ENCODE peak calls at places on chromosomes 6 and 20, in seven cellular contexts. E, X, R, V, Z, P and W are unnamed samples. For H3K9me3, the result is how much of the 10 kb centered on the place peaks cover.

GRCh38 chr20:45945678-45946148 is 11.2 kb downstream of the PCIF1 start:
- DNase-seq in E (no peak), X (no peak), R (no peak), V (peak), Z (peak), P (no peak), W (no peak)

GRCh38 chr6:167855825-167856425 is 29.2 kb downstream of the AFDN start:
- DNase-seq in E (no peak), X (peak), R (no peak), V (peak), Z (no peak), P (no peak), W (no peak)

GRCh38 chr6:88870728-88871330 is 92.6 kb downstream of the RNGTT start:
- DNase-seq in E (no peak), X (peak), R (peak), V (peak), Z (no peak), P (no peak), W (peak)

GRCh38 chr6:158737710-158738615 is 81.2 kb downstream of the EZR start:
- DNase-seq in E (no peak), X (peak), R (no peak), V (peak), Z (no peak), P (peak), W (no peak)

GRCh38 chr6:149961728-149962425 is 1.9 kb upstream of the ULBP1 start:
- DNase-seq in E (peak), X (peak), R (no peak), V (no peak), Z (no peak), P (no peak), W (no peak)

GRCh38 chr20:38883081-38883980 is 42.9 kb upstream of the FAM83D start:
- DNase-seq in E (no peak), X (no peak), R (no peak), V (peak), Z (peak), P (peak), W (no peak)

GRCh38 chr20:50788045-50788867 is 6.6 kb upstream of the BCAS4 start:
- DNase-seq in E (no peak), X (peak), R (peak), V (peak), Z (peak), P (no peak), W (no peak)

GRCh38 chr6:74752303-74752702 is 453.6 kb downstream of the COL12A1 start:
- DNase-seq in E (no peak), X (no peak), R (no peak), V (no peak), Z (no peak), P (no peak), W (peak)

GRCh38 chr20:64188071-64188470 is 23.8 kb downstream of the MYT1 start:
- DNase-seq in E (no peak), X (no peak), R (no peak), V (no peak), Z (no peak), P (no peak), W (no peak)

GRCh38 chr6:72418495-72418894 is 203.4 kb upstream of the KCNQ5 start:
- DNase-seq in E (no peak), X (no peak), R (no peak), V (peak), Z (no peak), P (no peak), W (no peak)

GRCh38 chr6:20572288-20572687 is 38.0 kb downstream of the CDKAL1 start:
- DNase-seq in E (no peak), X (no peak), R (no peak), V (no peak), Z (no peak), P (no peak), W (no peak)

GRCh38 chr6:52839124-52840055 is 1.2 kb downstream of the GSTA5 start:
- DNase-seq in E (no peak), X (peak), R (peak), V (peak), Z (no peak), P (peak), W (peak)

GRCh38 chr20:44810391-44811149 is at the start of gene RIMS4:
- DNase-seq in E (no peak), X (peak), R (no peak), V (no peak), Z (no peak), P (no peak), W (peak)

GRCh38 chr6:170111816-170112582 is 178.9 kb downstream of the DLL1 start:
- DNase-seq in E (peak), X (no peak), R (no peak), V (no peak), Z (peak), P (peak), W (no peak)

GRCh38 chr6:17281100-17281496 is at the start of gene RBM24:
- DNase-seq in E (no peak), X (no peak), R (peak), V (peak), Z (no peak), P (peak), W (peak)

GRCh38 chr6:62102387-62102786 is 183.6 kb downstream of the KHDRBS2 start:
- DNase-seq in E (no peak), X (no peak), R (no peak), V (no peak), Z (no peak), P (no peak), W (no peak)

GRCh38 chr6:23170044-23170443 is 600.7 kb downstream of the HDGFL1 start:
- DNase-seq in E (no peak), X (no peak), R (no peak), V (no peak), Z (no peak), P (no peak), W (no peak)

GRCh38 chr20:34815636-34816035 is 9.8 kb downstream of the NCOA6 start:
- DNase-seq in E (no peak), X (no peak), R (no peak), V (peak), Z (no peak), P (no peak), W (no peak)

GRCh38 chr6:44298055-44298803 is 14.9 kb downstream of the AARS2 start:
- DNase-seq in E (no peak), X (no peak), R (no peak), V (no peak), Z (peak), P (no peak), W (no peak)

GRCh38 chr6:143141442-143141841 is 80.8 kb downstream of the AIG1 start:
- DNase-seq in E (no peak), X (no peak), R (no peak), V (no peak), Z (no peak), P (no peak), W (no peak)

GRCh38 chr20:17882834-17883591 is 85.6 kb downstream of the SNX5 start:
- DNase-seq in E (no peak), X (no peak), R (no peak), V (no peak), Z (no peak), P (no peak), W (no peak)

GRCh38 chr6:145087034-145087433 is 648.3 kb downstream of the EPM2A start:
- DNase-seq in E (no peak), X (no peak), R (no peak), V (peak), Z (no peak), P (no peak), W (no peak)

GRCh38 chr6:32151131-32151884 is 431 bp downstream of the PRRT1 start:
- DNase-seq in E (no peak), X (no peak), R (no peak), V (no peak), Z (no peak), P (peak), W (no peak)

GRCh38 chr6:89239338-89239737 is 22.2 kb upstream of the GABRR1 start:
- DNase-seq in E (no peak), X (no peak), R (no peak), V (no peak), Z (no peak), P (no peak), W (no peak)

GRCh38 chr20:36181934-36182603 is 27.5 kb downstream of the EPB41L1 start:
- DNase-seq in E (no peak), X (no peak), R (no peak), V (peak), Z (no peak), P (no peak), W (no peak)

GRCh38 chr20:13148961-13149360 is 72.1 kb upstream of the ISM1 start:
- DNase-seq in E (no peak), X (no peak), R (no peak), V (no peak), Z (no peak), P (no peak), W (no peak)

GRCh38 chr20:23226612-23227265 is 123.9 kb upstream of the NXT1 start:
- DNase-seq in E (no peak), X (no peak), R (no peak), V (peak), Z (no peak), P (no peak), W (no peak)

GRCh38 chr6:38583523-38583922 is 56.2 kb downstream of the BTBD9 start:
- DNase-seq in E (no peak), X (no peak), R (no peak), V (no peak), Z (no peak), P (no peak), W (no peak)

GRCh38 chr6:122947355-122947754 is 48.7 kb upstream of the CLVS2 start:
- DNase-seq in E (no peak), X (peak), R (no peak), V (no peak), Z (no peak), P (no peak), W (no peak)

GRCh38 chr6:99353126-99353525 is 3.7 kb upstream of the FAXC start:
- DNase-seq in E (no peak), X (no peak), R (no peak), V (peak), Z (no peak), P (no peak), W (no peak)

GRCh38 chr20:31596831-31597482 is 8.1 kb upstream of the ID1 start:
- DNase-seq in E (no peak), X (no peak), R (no peak), V (no peak), Z (no peak), P (no peak), W (no peak)

GRCh38 chr6:45650527-45651135 is 272.9 kb upstream of the SUPT3H start:
- DNase-seq in E (no peak), X (peak), R (no peak), V (peak), Z (no peak), P (no peak), W (peak)

GRCh38 chr6:100296810-100297544 is 167.7 kb downstream of the SIM1 start:
- DNase-seq in E (no peak), X (peak), R (no peak), V (peak), Z (no peak), P (no peak), W (no peak)

GRCh38 chr6:47603995-47604394 is 94.4 kb upstream of the ADGRF4 start:
- DNase-seq in E (no peak), X (no peak), R (no peak), V (no peak), Z (no peak), P (no peak), W (no peak)

GRCh38 chr6:106084106-106084963 is 1.8 kb upstream of the PRDM1 start:
- DNase-seq in E (no peak), X (peak), R (peak), V (peak), Z (no peak), P (no peak), W (peak)

GRCh38 chr6:136323431-136324112 is 33.9 kb upstream of the BCLAF1 start:
- DNase-seq in E (no peak), X (no peak), R (no peak), V (no peak), Z (no peak), P (no peak), W (no peak)

GRCh38 chr20:38129893-38130609 is 35.0 kb downstream of the TGM2 start:
- DNase-seq in E (no peak), X (no peak), R (no peak), V (no peak), Z (peak), P (no peak), W (no peak)

GRCh38 chr6:63598001-63598250 is 25.6 kb downstream of the LOC128125822 start:
- DNase-seq in E (no peak), X (peak), R (no peak), V (no peak), Z (no peak), P (no peak), W (no peak)

GRCh38 chr6:51844391-51844735 is 243.1 kb downstream of the PKHD1 start:
- DNase-seq in E (no peak), X (no peak), R (no peak), V (no peak), Z (no peak), P (no peak), W (peak)

GRCh38 chr20:19138758-19139157 is 73.7 kb upstream of the SLC24A3 start:
- DNase-seq in E (no peak), X (no peak), R (no peak), V (no peak), Z (no peak), P (no peak), W (no peak)

DNA sequence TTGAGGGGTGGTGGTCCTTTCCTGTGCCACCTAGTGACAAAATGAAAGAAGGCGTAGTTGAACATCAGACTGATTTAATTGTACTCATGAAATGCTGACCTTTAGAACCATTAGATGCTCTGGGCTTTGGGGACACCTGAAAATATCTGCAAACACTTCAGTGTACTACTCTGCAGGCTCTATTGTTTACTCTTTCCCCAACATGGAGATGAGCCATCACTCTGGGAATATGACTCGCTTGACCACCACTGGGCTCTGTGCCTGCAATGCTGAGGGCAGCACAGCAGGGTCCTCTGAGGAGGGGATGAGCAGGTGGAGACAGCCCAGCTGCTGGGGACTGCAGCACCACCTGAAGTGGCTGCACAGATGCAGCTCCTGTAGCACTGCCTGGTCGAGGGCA is 74.8 kb upstream of the SLC24A3 start:
- DNase-seq in E (no peak), X (no peak), R (no peak), V (no peak), Z (no peak), P (no peak), W (no peak)
- H3K9me3 ChIP-seq in E (under half), X (under half), R (under half), V (under half), Z (under half), P (under half), W (under half)

GRCh38 chr6:28161410-28162079 is 19.9 kb downstream of the ZKSCAN8 start:
- DNase-seq in E (peak), X (peak), R (peak), V (peak), Z (peak), P (peak), W (peak)
- TF ChIP-seq POLR2A in E (no peak), X (no peak), R (no peak), V (peak), Z (no peak), P (peak), W (no peak)

GRCh38 chr6:169095153-169095552 is 158.5 kb downstream of the THBS2 start:
- DNase-seq in E (no peak), X (no peak), R (no peak), V (no peak), Z (no peak), P (no peak), W (no peak)

GRCh38 chr6:169093121-169093723 is 160.4 kb downstream of the THBS2 start:
- DNase-seq in E (no peak), X (no peak), R (no peak), V (no peak), Z (no peak), P (no peak), W (no peak)

GRCh38 chr6:169088761-169089160 is 164.9 kb downstream of the THBS2 start:
- DNase-seq in E (no peak), X (no peak), R (no peak), V (no peak), Z (no peak), P (no peak), W (no peak)

GRCh38 chr6:169093770-169094553 is 159.7 kb downstream of the THBS2 start:
- DNase-seq in E (no peak), X (no peak), R (no peak), V (no peak), Z (no peak), P (no peak), W (no peak)

GRCh38 chr6:169092375-169092774 is 161.3 kb downstream of the THBS2 start:
- DNase-seq in E (no peak), X (no peak), R (no peak), V (peak), Z (no peak), P (no peak), W (no peak)
- H3K9me3 ChIP-seq in E (under half), X (under half), R (under half), V (under half), Z (under half), P (under half), W (under half)

GRCh38 chr20:53597521-53598120 is 4.0 kb upstream of the ZNF217 start:
- DNase-seq in E (no peak), X (no peak), R (no peak), V (no peak), Z (no peak), P (no peak), W (no peak)
- TF ChIP-seq POLR2A in E (no peak), X (no peak), R (no peak), V (no peak), Z (no peak), P (peak), W (no peak)

GRCh38 chr6:9657994-9658393 is 756.9 kb downstream of the TFAP2A start:
- DNase-seq in E (no peak), X (no peak), R (no peak), V (peak), Z (no peak), P (no peak), W (no peak)
- H3K9me3 ChIP-seq in E (under half), X (under half), R (under half), V (under half), Z (under half), P (under half), W (under half)

GRCh38 chr20:48828734-48829460 is 1.1 kb upstream of the PREX1 start:
- DNase-seq in E (no peak), X (peak), R (no peak), V (no peak), Z (peak), P (no peak), W (no peak)

GRCh38 chr20:48825551-48825885 is 2.3 kb downstream of the PREX1 start:
- DNase-seq in E (no peak), X (no peak), R (no peak), V (no peak), Z (no peak), P (no peak), W (no peak)

GRCh38 chr20:48826064-48826463 is 1.7 kb downstream of the PREX1 start:
- DNase-seq in E (no peak), X (no peak), R (no peak), V (no peak), Z (no peak), P (no peak), W (no peak)

GRCh38 chr20:48827880-48828733 is at the start of gene PREX1:
- DNase-seq in E (no peak), X (peak), R (peak), V (peak), Z (peak), P (peak), W (peak)

DNA sequence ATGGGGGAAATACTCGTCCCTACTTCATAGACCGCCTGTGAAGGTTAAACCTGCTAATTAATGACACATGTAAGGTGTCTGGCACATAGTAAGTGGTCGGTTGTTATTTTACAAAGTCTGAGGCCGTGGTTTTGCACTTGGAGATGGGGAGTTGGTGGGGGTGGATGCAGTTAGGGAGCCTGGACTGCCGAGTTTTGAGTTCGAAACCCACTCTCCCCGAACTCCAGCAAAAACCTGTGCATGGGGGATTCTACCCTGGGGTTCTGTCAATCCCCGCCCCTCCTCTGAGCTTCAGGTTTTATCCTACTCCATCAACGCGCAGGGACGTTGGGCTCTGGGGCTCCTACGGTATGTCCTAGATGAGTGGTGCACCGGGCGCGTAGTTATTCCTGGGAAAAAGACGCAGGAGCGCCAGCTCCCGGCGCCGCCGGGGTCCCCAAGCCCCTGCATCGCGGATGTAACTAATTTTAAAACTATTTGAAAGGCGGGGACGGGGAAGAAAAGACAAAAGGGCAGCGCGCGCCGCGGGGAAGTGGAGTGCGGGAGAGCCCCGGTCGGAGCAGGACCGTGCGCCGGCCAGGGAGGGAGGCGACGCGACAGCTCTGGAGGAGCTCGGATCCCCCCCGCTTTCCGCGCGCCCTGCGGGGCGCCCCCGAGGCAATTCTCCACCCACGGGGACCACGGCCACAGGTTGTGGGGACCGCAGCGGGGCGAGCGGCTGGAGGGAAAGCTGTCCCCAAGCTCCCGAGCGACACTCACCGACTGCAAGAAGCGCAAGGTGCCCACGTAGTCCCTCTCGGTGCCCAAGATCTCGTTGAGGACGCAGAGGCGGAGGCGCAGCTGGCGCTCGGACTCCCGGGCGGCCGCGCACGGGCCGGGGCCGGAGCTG is 672 bp downstream of the PREX1 start:
- DNase-seq in E (no peak), X (no peak), R (no peak), V (no peak), Z (peak), P (peak), W (peak)
- TF ChIP-seq POLR2A in E (no peak), X (no peak), R (no peak), V (no peak), Z (no peak), P (no peak), W (no peak)

GRCh38 chr6:164414695-164415094 is 894.7 kb downstream of the C6orf118 start:
- DNase-seq in E (no peak), X (no peak), R (no peak), V (no peak), Z (no peak), P (no peak), W (no peak)
- H3K9me3 ChIP-seq in E (under half), X (under half), R (under half), V (under half), Z (under half), P (under half), W (under half)